ENCODE peak calls at places on chromosome 1, in nine cellular contexts. One of them, this sample, is unnamed.

GRCh38 chr1:10033359-10033845 is 644 bp downstream of the UBE4B start:
- DNase-seq in esophagus squamous epithelium: no peak
- DNase-seq in transverse colon: peak
- DNase-seq in heart left ventricle: no peak
- DNase-seq in A549: peak
- DNase-seq in uterus: no peak
- DNase-seq in stomach: no peak
- DNase-seq in sigmoid colon: peak
- DNase-seq in GM12891: no peak
- DNase-seq in this sample: peak

GRCh38 chr1:2865000-2865399 is 63.5 kb upstream of the TTC34 start:
- DNase-seq in transverse colon: no peak
- DNase-seq in heart left ventricle: no peak
- DNase-seq in esophagus squamous epithelium: no peak
- DNase-seq in A549: no peak
- DNase-seq in stomach: no peak
- DNase-seq in uterus: no peak
- DNase-seq in sigmoid colon: no peak
- DNase-seq in GM12891: no peak
- DNase-seq in this sample: no peak

GRCh38 chr1:39863177-39863576 is 20.1 kb downstream of the TRIT1 start:
- DNase-seq in GM12891: no peak
- DNase-seq in stomach: no peak
- DNase-seq in A549: no peak
- DNase-seq in esophagus squamous epithelium: no peak
- DNase-seq in transverse colon: no peak
- DNase-seq in sigmoid colon: no peak
- DNase-seq in heart left ventricle: no peak
- DNase-seq in uterus: no peak
- DNase-seq in this sample: no peak

GRCh38 chr1:54309631-54310366 is 96.4 kb downstream of the SSBP3 start:
- DNase-seq in A549: no peak
- DNase-seq in GM12891: no peak
- DNase-seq in uterus: no peak
- DNase-seq in transverse colon: no peak
- DNase-seq in esophagus squamous epithelium: no peak
- DNase-seq in sigmoid colon: no peak
- DNase-seq in heart left ventricle: no peak
- DNase-seq in stomach: no peak
- DNase-seq in this sample: no peak

GRCh38 chr1:4058122-4058521 is 158.1 kb upstream of the C1orf174 start:
- DNase-seq in transverse colon: no peak
- DNase-seq in stomach: no peak
- DNase-seq in esophagus squamous epithelium: no peak
- DNase-seq in heart left ventricle: peak
- DNase-seq in uterus: no peak
- DNase-seq in GM12891: no peak
- DNase-seq in sigmoid colon: no peak
- DNase-seq in A549: no peak
- DNase-seq in this sample: no peak

GRCh38 chr1:89104687-89105086 is 21.2 kb downstream of the GBP2 start:
- DNase-seq in sigmoid colon: no peak
- DNase-seq in heart left ventricle: no peak
- DNase-seq in A549: no peak
- DNase-seq in stomach: no peak
- DNase-seq in transverse colon: no peak
- DNase-seq in GM12891: no peak
- DNase-seq in uterus: no peak
- DNase-seq in esophagus squamous epithelium: no peak
- DNase-seq in this sample: no peak

GRCh38 chr1:119647228-119647733 is 785 bp downstream of the ZNF697 start:
- DNase-seq in uterus: peak
- DNase-seq in A549: no peak
- DNase-seq in transverse colon: no peak
- DNase-seq in sigmoid colon: peak
- DNase-seq in GM12891: no peak
- DNase-seq in esophagus squamous epithelium: no peak
- DNase-seq in heart left ventricle: peak
- DNase-seq in stomach: no peak
- DNase-seq in this sample: no peak

GRCh38 chr1:212037900-212038299 is 2.4 kb downstream of the DTL start:
- DNase-seq in heart left ventricle: no peak
- DNase-seq in stomach: no peak
- DNase-seq in uterus: no peak
- DNase-seq in sigmoid colon: no peak
- DNase-seq in A549: no peak
- DNase-seq in transverse colon: no peak
- DNase-seq in esophagus squamous epithelium: no peak
- DNase-seq in GM12891: no peak
- DNase-seq in this sample: no peak

GRCh38 chr1:3369437-3370076 is 84.9 kb upstream of the ARHGEF16 start:
- DNase-seq in sigmoid colon: peak
- DNase-seq in GM12891: no peak
- DNase-seq in A549: no peak
- DNase-seq in heart left ventricle: peak
- DNase-seq in uterus: peak
- DNase-seq in stomach: peak
- DNase-seq in esophagus squamous epithelium: no peak
- DNase-seq in transverse colon: no peak
- DNase-seq in this sample: no peak

GRCh38 chr1:12057382-12057781 is 5.7 kb upstream of the TNFRSF8 start:
- DNase-seq in transverse colon: no peak
- DNase-seq in uterus: no peak
- DNase-seq in A549: no peak
- DNase-seq in heart left ventricle: no peak
- DNase-seq in GM12891: no peak
- DNase-seq in stomach: no peak
- DNase-seq in esophagus squamous epithelium: no peak
- DNase-seq in sigmoid colon: no peak
- DNase-seq in this sample: no peak

GRCh38 chr1:159921700-159922498 is 3.4 kb downstream of the TAGLN2 start:
- DNase-seq in esophagus squamous epithelium: no peak
- DNase-seq in GM12891: no peak
- DNase-seq in heart left ventricle: peak
- DNase-seq in sigmoid colon: no peak
- DNase-seq in stomach: no peak
- DNase-seq in A549: no peak
- DNase-seq in uterus: peak
- DNase-seq in transverse colon: peak
- DNase-seq in this sample: peak

GRCh38 chr1:199157494-199157893 is 518.7 kb downstream of the PTPRC start:
- DNase-seq in GM12891: no peak
- DNase-seq in stomach: no peak
- DNase-seq in uterus: no peak
- DNase-seq in transverse colon: no peak
- DNase-seq in A549: no peak
- DNase-seq in sigmoid colon: no peak
- DNase-seq in esophagus squamous epithelium: no peak
- DNase-seq in heart left ventricle: no peak
- DNase-seq in this sample: no peak

GRCh38 chr1:171616586-171616985 is 5.5 kb upstream of the MYOCOS start:
- DNase-seq in A549: no peak
- DNase-seq in transverse colon: no peak
- DNase-seq in stomach: no peak
- DNase-seq in uterus: no peak
- DNase-seq in heart left ventricle: no peak
- DNase-seq in sigmoid colon: no peak
- DNase-seq in esophagus squamous epithelium: no peak
- DNase-seq in GM12891: no peak
- DNase-seq in this sample: no peak

DNA sequence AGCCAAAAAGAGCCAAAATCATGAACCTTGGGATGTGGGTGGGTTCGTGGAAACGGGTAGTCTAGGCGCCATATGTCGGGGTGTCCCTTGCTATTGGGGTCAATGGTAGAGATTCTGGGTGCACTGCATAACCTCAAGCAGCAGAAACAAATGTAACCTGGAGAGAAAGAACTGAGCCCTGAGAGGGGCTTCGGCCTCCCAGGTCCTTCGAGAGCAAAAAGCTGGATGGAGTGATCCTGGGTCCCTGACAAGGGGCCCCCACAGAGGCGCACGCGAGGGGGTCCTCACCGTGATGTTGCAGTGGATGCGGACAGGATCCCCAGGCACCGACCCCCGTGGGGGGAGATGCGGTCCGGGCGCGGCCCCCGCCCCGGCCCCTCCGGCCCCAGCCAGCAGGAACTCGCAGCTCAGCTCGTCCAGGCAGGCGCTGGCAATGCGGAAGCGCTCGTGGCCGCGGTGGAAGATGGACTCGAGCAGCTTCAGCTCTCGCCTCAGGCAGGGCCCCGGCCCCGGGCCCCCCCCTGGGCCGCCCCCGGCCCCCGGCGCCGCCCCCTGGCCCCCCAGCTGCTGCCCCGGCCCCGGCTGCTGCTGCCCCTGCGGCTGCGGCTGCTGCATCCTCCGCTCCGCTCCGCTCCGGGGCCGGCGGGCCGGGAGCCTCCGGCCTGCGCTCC is 388 bp downstream of the UBE2Q1 start:
- DNase-seq in heart left ventricle: peak
- DNase-seq in transverse colon: peak
- DNase-seq in GM12891: no peak
- DNase-seq in A549: no peak
- DNase-seq in esophagus squamous epithelium: no peak
- DNase-seq in stomach: peak
- DNase-seq in uterus: peak
- DNase-seq in sigmoid colon: peak
- DNase-seq in this sample: peak
- TF ChIP-seq POLR2A in heart left ventricle: no peak
- TF ChIP-seq POLR2A in transverse colon: no peak
- TF ChIP-seq POLR2A in GM12891: no peak
- TF ChIP-seq POLR2A in A549: no peak
- TF ChIP-seq POLR2A in esophagus squamous epithelium: no peak
- TF ChIP-seq POLR2A in stomach: no peak
- TF ChIP-seq POLR2A in uterus: no peak
- TF ChIP-seq POLR2A in sigmoid colon: no peak
- TF ChIP-seq POLR2A in this sample: no peak

DNA sequence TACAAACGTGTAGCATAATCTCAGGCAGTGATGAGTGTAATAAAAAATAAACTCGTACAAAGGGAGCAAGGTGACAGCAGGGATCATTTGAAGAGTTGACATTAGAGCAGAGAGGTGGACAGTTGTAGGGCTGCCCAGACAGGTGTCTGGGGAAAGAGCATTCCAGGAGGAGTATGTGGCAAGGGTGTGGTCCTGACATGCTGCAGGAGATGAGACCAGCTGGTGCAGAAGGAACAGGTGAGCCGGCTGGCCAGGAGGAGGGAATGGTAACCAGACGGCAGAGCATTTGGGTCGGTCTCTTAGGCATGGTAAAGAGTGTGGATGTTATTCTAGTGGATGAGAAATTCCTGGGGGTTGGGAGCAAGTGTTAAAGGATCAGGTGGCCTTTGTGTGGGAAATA is 306.3 kb downstream of the LMX1A start:
- DNase-seq in GM12891: no peak
- DNase-seq in transverse colon: no peak
- DNase-seq in A549: no peak
- DNase-seq in esophagus squamous epithelium: no peak
- DNase-seq in sigmoid colon: no peak
- DNase-seq in uterus: no peak
- DNase-seq in stomach: no peak
- DNase-seq in heart left ventricle: no peak
- DNase-seq in this sample: no peak
- TF ChIP-seq POLR2A in GM12891: no peak
- TF ChIP-seq POLR2A in transverse colon: no peak
- TF ChIP-seq POLR2A in A549: no peak
- TF ChIP-seq POLR2A in esophagus squamous epithelium: no peak
- TF ChIP-seq POLR2A in sigmoid colon: no peak
- TF ChIP-seq POLR2A in uterus: no peak
- TF ChIP-seq POLR2A in stomach: no peak
- TF ChIP-seq POLR2A in heart left ventricle: no peak
- TF ChIP-seq POLR2A in this sample: no peak

GRCh38 chr1:231419738-231420298 is 2.3 kb downstream of the EGLN1 start:
- DNase-seq in A549: no peak
- DNase-seq in transverse colon: no peak
- DNase-seq in GM12891: no peak
- DNase-seq in uterus: no peak
- DNase-seq in heart left ventricle: no peak
- DNase-seq in sigmoid colon: no peak
- DNase-seq in stomach: no peak
- DNase-seq in esophagus squamous epithelium: no peak
- DNase-seq in this sample: peak

GRCh38 chr1:231420299-231420958 is 1.7 kb downstream of the EGLN1 start:
- DNase-seq in transverse colon: no peak
- DNase-seq in stomach: no peak
- DNase-seq in sigmoid colon: no peak
- DNase-seq in A549: no peak
- DNase-seq in GM12891: no peak
- DNase-seq in uterus: no peak
- DNase-seq in esophagus squamous epithelium: no peak
- DNase-seq in heart left ventricle: no peak
- DNase-seq in this sample: peak

GRCh38 chr1:231421971-231422797 is at the start of gene EGLN1:
- DNase-seq in GM12891: peak
- DNase-seq in A549: peak
- DNase-seq in uterus: peak
- DNase-seq in sigmoid colon: peak
- DNase-seq in stomach: peak
- DNase-seq in heart left ventricle: peak
- DNase-seq in transverse colon: peak
- DNase-seq in esophagus squamous epithelium: peak
- DNase-seq in this sample: peak

GRCh38 chr1:231421616-231421970 is 494 bp downstream of the EGLN1 start:
- DNase-seq in transverse colon: peak
- DNase-seq in sigmoid colon: peak
- DNase-seq in esophagus squamous epithelium: no peak
- DNase-seq in GM12891: no peak
- DNase-seq in uterus: peak
- DNase-seq in A549: no peak
- DNase-seq in stomach: peak
- DNase-seq in heart left ventricle: peak
- DNase-seq in this sample: peak

GRCh38 chr1:231420959-231421615 is 1.0 kb downstream of the EGLN1 start:
- DNase-seq in GM12891: peak
- DNase-seq in A549: no peak
- DNase-seq in transverse colon: peak
- DNase-seq in uterus: peak
- DNase-seq in stomach: peak
- DNase-seq in esophagus squamous epithelium: peak
- DNase-seq in heart left ventricle: peak
- DNase-seq in sigmoid colon: peak
- DNase-seq in this sample: peak
- TF ChIP-seq POLR2A in GM12891: no peak
- TF ChIP-seq POLR2A in A549: no peak
- TF ChIP-seq POLR2A in transverse colon: peak
- TF ChIP-seq POLR2A in uterus: no peak
- TF ChIP-seq POLR2A in stomach: no peak
- TF ChIP-seq POLR2A in esophagus squamous epithelium: peak
- TF ChIP-seq POLR2A in heart left ventricle: no peak
- TF ChIP-seq POLR2A in sigmoid colon: no peak
- TF ChIP-seq POLR2A in this sample: no peak

DNA sequence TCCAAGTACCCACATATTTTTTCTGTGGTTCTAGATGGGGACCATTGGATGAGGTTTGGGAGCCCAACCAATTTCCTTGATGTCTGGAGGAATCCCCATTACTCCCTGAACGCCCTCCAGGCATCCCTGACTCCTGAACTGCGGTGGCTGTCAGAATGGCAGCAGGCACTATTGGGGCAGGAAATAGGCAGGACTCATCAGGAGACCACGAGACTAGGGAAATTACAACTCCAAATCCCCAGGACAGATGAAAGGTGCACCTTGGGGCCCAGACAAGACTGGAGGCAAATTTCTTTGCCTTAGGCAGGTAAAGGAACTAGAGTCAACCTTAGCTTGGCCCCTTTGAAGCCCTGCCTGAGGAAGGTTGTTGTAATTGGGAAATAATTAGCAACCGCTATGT is 1.1 kb downstream of the CGN start:
- DNase-seq in uterus: no peak
- DNase-seq in GM12891: no peak
- DNase-seq in sigmoid colon: peak
- DNase-seq in heart left ventricle: no peak
- DNase-seq in stomach: no peak
- DNase-seq in A549: no peak
- DNase-seq in transverse colon: no peak
- DNase-seq in esophagus squamous epithelium: no peak
- DNase-seq in this sample: no peak
- TF ChIP-seq POLR2A in uterus: no peak
- TF ChIP-seq POLR2A in GM12891: no peak
- TF ChIP-seq POLR2A in sigmoid colon: no peak
- TF ChIP-seq POLR2A in heart left ventricle: no peak
- TF ChIP-seq POLR2A in stomach: no peak
- TF ChIP-seq POLR2A in A549: no peak
- TF ChIP-seq POLR2A in transverse colon: no peak
- TF ChIP-seq POLR2A in esophagus squamous epithelium: no peak
- TF ChIP-seq POLR2A in this sample: no peak